ENCODE peak calls at places on chromosome 10, in ten cellular contexts. B is breast epithelium, R is HCT116, H is suprapubic skin, K is GM12878, V is GM23338, O is stomach, X is Panc1, Z is spleen, L is transverse colon. N is an unnamed sample.

GRCh38 chr10:13788701-13789447 is 202.1 kb downstream of the PRPF18 start:
- DNase-seq in B (no peak), R (no peak), H (peak), K (no peak), V (no peak), O (peak), X (no peak), Z (no peak), L (peak), N (no peak)

GRCh38 chr10:43262043-43262901 is 4.6 kb downstream of the RASGEF1A start:
- DNase-seq in B (no peak), R (no peak), H (no peak), K (no peak), V (peak), O (no peak), X (no peak), Z (peak), L (no peak), N (no peak)

GRCh38 chr10:77104459-77104980 is 533.1 kb downstream of the KCNMA1 start:
- DNase-seq in B (no peak), R (no peak), H (peak), K (no peak), V (no peak), O (no peak), X (no peak), Z (no peak), L (peak), N (no peak)

GRCh38 chr10:28897617-28898464 is 220.5 kb downstream of the BAMBI start:
- DNase-seq in B (no peak), R (no peak), H (no peak), K (no peak), V (no peak), O (no peak), X (no peak), Z (no peak), L (no peak), N (no peak)

GRCh38 chr10:118745056-118745455 is 9.7 kb downstream of the CACUL1 start:
- DNase-seq in B (no peak), R (no peak), H (no peak), K (no peak), V (no peak), O (no peak), X (no peak), Z (no peak), L (no peak), N (no peak)

GRCh38 chr10:61159253-61159652 is 215.3 kb upstream of the RHOBTB1 start:
- DNase-seq in B (no peak), R (no peak), H (no peak), K (no peak), V (no peak), O (no peak), X (no peak), Z (no peak), L (no peak), N (no peak)

GRCh38 chr10:7288060-7288690 is 122.7 kb downstream of the SFMBT2 start:
- DNase-seq in B (no peak), R (no peak), H (no peak), K (no peak), V (no peak), O (no peak), X (no peak), Z (no peak), L (no peak), N (no peak)

GRCh38 chr10:119542357-119542989 is at the start of gene RGS10:
- DNase-seq in B (peak), R (peak), H (peak), K (no peak), V (peak), O (peak), X (no peak), Z (peak), L (peak), N (peak)

GRCh38 chr10:86673827-86674581 is 5.7 kb downstream of the LDB3 start:
- DNase-seq in B (no peak), R (no peak), H (no peak), K (no peak), V (no peak), O (no peak), X (no peak), Z (no peak), L (no peak), N (no peak)

DNA sequence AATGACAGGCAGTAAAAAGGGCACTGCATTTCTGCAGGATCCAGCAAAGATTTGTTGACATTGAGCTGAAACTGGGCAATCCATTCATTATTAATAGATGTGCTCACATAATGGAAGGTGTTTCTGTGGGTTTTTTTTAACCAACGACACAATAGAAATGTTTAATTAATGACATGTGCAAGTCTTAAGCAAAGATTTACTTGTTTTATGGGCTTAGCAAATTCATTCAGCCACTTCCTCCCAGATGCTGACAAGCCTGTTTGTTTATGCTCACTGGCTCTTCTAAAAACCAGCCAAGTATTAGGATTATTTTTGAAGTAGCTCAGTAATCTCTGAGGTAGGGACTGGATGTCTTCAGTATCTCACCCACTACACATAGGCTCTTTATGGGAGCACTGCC is 1201.1 kb downstream of the SORCS1 start:
- DNase-seq in B (no peak), R (no peak), H (no peak), K (no peak), V (no peak), O (no peak), X (no peak), Z (no peak), L (no peak), N (no peak)
- H3K4me3 ChIP-seq in B (no peak), R (no peak), H (no peak), K (no peak), V (no peak), O (no peak), X (no peak), Z (no peak), L (no peak), N (no peak)

DNA sequence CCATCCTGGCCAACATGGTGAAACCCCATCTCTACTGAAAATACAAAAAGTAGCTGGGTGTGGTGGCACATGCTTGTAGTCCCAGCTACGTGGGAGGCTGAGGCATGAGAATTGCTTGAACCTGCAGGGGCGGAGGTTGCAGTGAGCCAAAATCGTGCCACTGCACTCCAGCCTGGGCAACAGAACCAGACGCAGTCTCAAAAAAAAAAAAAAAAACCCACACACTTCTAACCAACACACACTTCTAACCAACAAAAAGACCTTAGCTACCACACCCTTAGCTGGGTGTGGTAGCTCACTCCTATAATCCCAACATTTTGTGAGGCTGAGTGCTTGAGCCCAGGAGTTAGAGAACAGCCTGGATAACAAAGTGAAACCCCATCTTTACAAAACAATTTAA is 33.9 kb upstream of the SPOCK2 start:
- DNase-seq in B (no peak), R (no peak), H (no peak), K (no peak), V (no peak), O (no peak), X (no peak), Z (no peak), L (no peak), N (no peak)
- TF ChIP-seq POLR2AphosphoS5 in B (no peak), R (no peak), H (no peak), K (no peak), V (no peak), O (no peak), X (no peak), Z (no peak), L (no peak), N (no peak)

GRCh38 chr10:103894454-103894853 is 23.5 kb downstream of the STN1 start:
- DNase-seq in B (no peak), R (no peak), H (no peak), K (no peak), V (no peak), O (no peak), X (no peak), Z (no peak), L (no peak), N (no peak)

GRCh38 chr10:103895458-103896186 is 22.4 kb downstream of the STN1 start:
- DNase-seq in B (no peak), R (peak), H (no peak), K (no peak), V (no peak), O (no peak), X (peak), Z (no peak), L (no peak), N (no peak)

GRCh38 chr10:103897241-103897774 is 20.7 kb downstream of the STN1 start:
- DNase-seq in B (no peak), R (no peak), H (no peak), K (no peak), V (no peak), O (no peak), X (no peak), Z (no peak), L (no peak), N (no peak)

GRCh38 chr10:103892181-103892580 is 25.8 kb downstream of the STN1 start:
- DNase-seq in B (no peak), R (no peak), H (no peak), K (no peak), V (no peak), O (no peak), X (no peak), Z (no peak), L (no peak), N (no peak)

GRCh38 chr10:103896225-103896624 is 21.8 kb downstream of the STN1 start:
- DNase-seq in B (no peak), R (peak), H (no peak), K (no peak), V (no peak), O (no peak), X (peak), Z (no peak), L (no peak), N (no peak)
- H3K4me3 ChIP-seq in B (no peak), R (peak), H (no peak), K (no peak), V (no peak), O (no peak), X (no peak), Z (no peak), L (no peak), N (no peak)

GRCh38 chr10:16968722-16969055 is 151.5 kb upstream of the RSU1 start:
- DNase-seq in B (no peak), R (no peak), H (no peak), K (no peak), V (no peak), O (no peak), X (no peak), Z (no peak), L (no peak), N (no peak)

GRCh38 chr10:16965740-16966447 is 148.7 kb upstream of the RSU1 start:
- DNase-seq in B (peak), R (peak), H (no peak), K (no peak), V (peak), O (no peak), X (peak), Z (no peak), L (peak), N (no peak)

GRCh38 chr10:16967000-16967865 is 150.0 kb upstream of the RSU1 start:
- DNase-seq in B (no peak), R (no peak), H (no peak), K (no peak), V (no peak), O (no peak), X (peak), Z (no peak), L (no peak), N (no peak)

GRCh38 chr10:16965242-16965620 is 148.0 kb upstream of the RSU1 start:
- DNase-seq in B (no peak), R (no peak), H (no peak), K (no peak), V (no peak), O (no peak), X (no peak), Z (no peak), L (no peak), N (no peak)

DNA sequence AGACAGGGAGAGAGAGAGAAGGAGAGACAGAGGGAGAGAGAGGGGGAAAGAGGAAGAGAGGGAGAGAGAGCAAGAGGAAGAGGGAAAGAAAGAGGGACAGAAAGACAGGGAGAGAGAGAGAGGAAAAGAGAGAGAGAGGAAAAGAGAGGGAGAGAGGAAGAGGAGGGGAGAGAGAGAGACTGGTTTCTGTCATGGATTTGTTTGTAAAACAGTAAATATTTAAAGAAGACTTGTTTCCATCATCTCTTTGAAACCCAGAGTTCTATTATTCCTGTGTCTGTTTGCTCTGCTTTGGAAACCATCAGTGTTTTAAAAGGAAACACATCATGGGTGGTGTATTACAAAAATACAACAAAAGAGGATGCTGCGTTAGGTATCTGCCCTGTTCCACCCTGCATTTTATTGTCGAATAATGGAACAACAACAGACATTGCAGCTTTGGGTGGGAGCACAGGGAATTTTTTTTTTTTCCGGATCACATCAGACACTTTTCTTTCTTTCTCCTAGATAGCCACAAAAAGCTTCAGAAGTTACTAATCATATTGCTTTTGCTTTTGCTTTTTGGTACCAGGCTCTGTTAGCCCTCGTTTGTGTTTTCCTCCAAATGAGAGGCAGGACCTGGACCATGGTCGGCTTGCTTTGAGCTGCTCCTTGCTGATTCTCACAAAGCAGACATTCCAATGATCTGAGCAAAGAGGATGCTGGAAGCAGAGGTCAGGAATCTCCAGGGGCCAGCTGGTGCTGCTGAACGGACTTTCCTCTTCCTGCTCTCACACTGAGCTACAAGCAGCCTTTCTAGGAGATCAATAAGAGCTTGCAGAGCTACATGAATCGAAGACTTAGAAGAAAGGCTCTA is 150.9 kb upstream of the RSU1 start:
- DNase-seq in B (no peak), R (peak), H (no peak), K (no peak), V (peak), O (no peak), X (peak), Z (no peak), L (peak), N (no peak)
- TF ChIP-seq POLR2AphosphoS5 in B (no peak), R (no peak), H (no peak), K (no peak), V (no peak), O (no peak), X (no peak), Z (no peak), L (no peak), N (no peak)

GRCh38 chr10:88366772-88367171 is 216.3 kb downstream of the RNLS start:
- DNase-seq in B (no peak), R (no peak), H (no peak), K (no peak), V (no peak), O (no peak), X (no peak), Z (no peak), L (no peak), N (no peak)

GRCh38 chr10:88361995-88362540 is 221.1 kb downstream of the RNLS start:
- DNase-seq in B (no peak), R (no peak), H (no peak), K (no peak), V (no peak), O (no peak), X (no peak), Z (no peak), L (no peak), N (no peak)

DNA sequence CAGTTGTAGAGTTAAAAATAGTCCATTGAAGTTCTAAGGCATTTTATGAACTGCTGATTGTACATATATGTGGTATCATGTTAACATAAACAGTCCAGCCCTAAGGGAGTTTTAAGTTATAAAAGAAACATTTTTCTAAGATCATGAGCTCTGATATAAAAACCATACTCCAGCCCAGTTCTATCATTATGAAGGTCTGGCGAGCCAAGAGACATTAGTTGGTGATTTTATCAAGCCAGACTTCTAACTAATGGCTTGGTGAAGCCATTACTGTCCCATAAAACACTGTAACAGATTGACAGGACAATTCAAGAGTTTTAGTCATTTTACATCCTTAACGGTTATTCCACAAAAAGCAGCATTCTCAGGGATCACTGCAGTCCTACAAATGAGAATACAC is 221.6 kb downstream of the RNLS start:
- DNase-seq in B (no peak), R (no peak), H (no peak), K (no peak), V (no peak), O (no peak), X (no peak), Z (no peak), L (no peak), N (no peak)
- H3K4me3 ChIP-seq in B (no peak), R (no peak), H (no peak), K (no peak), V (no peak), O (no peak), X (no peak), Z (no peak), L (no peak), N (no peak)

GRCh38 chr10:99730026-99730425 is 1.9 kb downstream of the COX15 start:
- DNase-seq in B (no peak), R (no peak), H (no peak), K (no peak), V (no peak), O (no peak), X (no peak), Z (no peak), L (no peak), N (no peak)

GRCh38 chr10:99731296-99732032 is 463 bp downstream of the COX15 start:
- DNase-seq in B (no peak), R (no peak), H (no peak), K (no peak), V (no peak), O (no peak), X (no peak), Z (no peak), L (no peak), N (no peak)

GRCh38 chr10:99733366-99733765 is 1.3 kb downstream of the CUTC start:
- DNase-seq in B (no peak), R (no peak), H (no peak), K (no peak), V (no peak), O (no peak), X (no peak), Z (no peak), L (no peak), N (no peak)

DNA sequence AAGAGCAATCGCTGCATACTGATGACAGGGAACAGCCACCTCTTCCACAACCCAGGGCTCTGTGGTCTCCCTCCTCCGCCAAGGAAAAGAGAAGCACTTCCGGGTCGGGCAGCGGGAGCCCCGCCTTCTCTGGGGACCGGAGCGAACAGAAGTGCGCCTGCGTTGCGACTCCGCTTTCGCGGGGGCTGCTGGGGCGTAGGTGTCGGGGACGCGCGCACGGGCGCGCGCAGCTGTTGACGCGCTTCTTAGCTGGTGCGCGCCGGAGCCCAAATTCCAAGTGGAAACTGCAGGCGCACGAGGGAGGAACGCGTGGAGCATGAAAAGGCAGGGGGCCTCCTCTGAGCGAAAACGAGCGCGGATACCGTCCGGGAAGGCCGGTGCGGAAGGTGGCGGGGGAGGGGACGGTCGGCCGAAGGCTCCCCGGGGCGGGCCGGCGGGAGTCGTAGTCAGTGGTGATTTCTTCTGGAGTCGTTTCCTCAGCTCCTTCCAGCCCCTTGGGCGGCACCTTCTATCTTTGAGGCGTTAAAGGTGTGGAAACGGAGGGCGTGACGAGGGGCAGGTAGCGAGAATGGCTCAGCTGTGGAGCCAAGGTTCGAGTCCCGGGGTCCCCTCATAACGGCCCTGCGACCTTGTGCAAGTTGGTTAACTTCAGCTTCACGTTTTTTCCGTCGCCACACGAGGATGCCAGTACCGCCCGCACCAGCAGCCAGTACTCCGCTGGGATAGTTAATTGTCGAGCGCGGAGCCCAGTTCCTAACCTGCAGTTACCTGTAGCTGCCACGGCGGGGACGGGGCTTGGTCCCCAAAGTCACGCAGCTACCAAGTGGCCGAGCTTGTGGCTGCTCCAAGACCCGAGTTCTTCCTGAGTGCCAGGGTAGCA is at the start of the genes COX15 and CUTC:
- DNase-seq in B (peak), R (peak), H (peak), K (peak), V (peak), O (peak), X (peak), Z (peak), L (peak), N (peak)
- TF ChIP-seq POLR2AphosphoS5 in B (peak), R (peak), H (no peak), K (peak), V (peak), O (peak), X (peak), Z (peak), L (peak), N (peak)

DNA sequence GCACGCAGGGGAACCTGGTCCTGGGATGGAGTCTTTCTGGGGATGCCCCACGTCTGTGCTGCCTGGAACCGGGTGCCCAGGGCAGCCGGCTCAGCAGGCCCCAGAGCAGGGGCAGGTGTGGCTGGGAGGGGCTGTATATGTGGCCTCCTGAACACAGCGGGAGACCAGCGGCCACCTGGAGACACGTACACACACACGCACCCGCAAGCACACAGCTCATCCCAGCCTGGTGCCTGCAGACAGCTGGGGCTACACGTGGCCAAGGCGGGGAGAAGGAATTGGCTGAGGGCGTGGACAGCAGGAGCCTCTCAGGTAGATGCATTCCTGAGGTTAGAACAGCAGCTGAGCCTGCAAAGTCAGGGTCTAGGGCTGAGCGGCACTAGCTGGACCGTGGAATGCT is 14.0 kb downstream of the ADAM8 start:
- DNase-seq in B (no peak), R (no peak), H (no peak), K (no peak), V (no peak), O (no peak), X (no peak), Z (peak), L (peak), N (no peak)
- H3K4me3 ChIP-seq in B (no peak), R (no peak), H (no peak), K (no peak), V (peak), O (no peak), X (no peak), Z (no peak), L (no peak), N (no peak)